ENCODE peak calls at places on chromosome 17, in ten cellular contexts. S, K, G, B, T, Q, N, F, X and D are unnamed samples.

GRCh38 chr17:77832180-77832560 is 126.3 kb upstream of the TNRC6C start:
- DNase-seq in N (no peak), T (no peak), S (no peak), Q (no peak), K (no peak), X (no peak), B (no peak), G (no peak), F (no peak), D (no peak)

GRCh38 chr17:80790021-80790765 is 201.4 kb upstream of the CHMP6 start:
- DNase-seq in T (no peak), Q (no peak), S (no peak), G (no peak), K (no peak), F (peak), B (no peak), N (no peak), X (peak), D (peak)

GRCh38 chr17:6543079-6544010 is 13.0 kb downstream of the PITPNM3 start:
- DNase-seq in T (peak), S (no peak), B (no peak), Q (no peak), G (no peak), K (no peak), N (no peak), F (no peak), X (no peak), D (no peak)

GRCh38 chr17:58402679-58403078 is 14.7 kb downstream of the RNF43 start:
- DNase-seq in F (no peak), T (no peak), N (no peak), G (no peak), Q (no peak), X (no peak), B (no peak), S (no peak), K (no peak), D (no peak)

GRCh38 chr17:17613708-17614114 is 22.2 kb upstream of the PEMT start:
- DNase-seq in S (peak), G (no peak), F (peak), X (peak), K (peak), B (no peak), T (no peak), N (peak), Q (peak), D (peak)

GRCh38 chr17:17842111-17842876 is 5.5 kb upstream of the SREBF1 start:
- DNase-seq in X (no peak), N (no peak), B (no peak), K (no peak), Q (no peak), S (no peak), T (no peak), F (no peak), G (no peak), D (no peak)

GRCh38 chr17:41984454-41984853 is 17.9 kb downstream of the CNP start:
- DNase-seq in B (peak), K (no peak), S (no peak), N (no peak), Q (no peak), G (no peak), T (no peak), X (no peak), F (no peak), D (no peak)

GRCh38 chr17:64240741-64241347 is 22.2 kb downstream of the TEX2 start:
- DNase-seq in S (no peak), G (peak), X (peak), F (no peak), B (no peak), T (no peak), K (no peak), Q (no peak), N (no peak), D (no peak)

GRCh38 chr17:78634154-78634553 is 57.0 kb upstream of the DNAH17 start:
- DNase-seq in T (no peak), X (no peak), G (no peak), K (no peak), B (no peak), Q (no peak), N (no peak), F (no peak), S (no peak), D (no peak)

GRCh38 chr17:40311575-40311974 is 2.6 kb downstream of the RARA start:
- DNase-seq in G (peak), N (no peak), F (no peak), Q (no peak), B (peak), T (peak), X (peak), K (no peak), S (no peak), D (no peak)

GRCh38 chr17:81512984-81513668 is 527 bp upstream of the ACTG1 start:
- DNase-seq in F (peak), T (peak), Q (no peak), K (peak), G (peak), N (peak), S (peak), B (no peak), X (peak), D (peak)

GRCh38 chr17:59892251-59892848 is 393 bp downstream of the TUBD1 start:
- DNase-seq in T (peak), K (peak), N (no peak), F (no peak), G (no peak), X (no peak), S (peak), B (no peak), Q (no peak), D (no peak)

GRCh38 chr17:46772013-46772878 is 46.2 kb downstream of the WNT3 start:
- DNase-seq in T (peak), F (no peak), K (peak), S (peak), X (peak), B (no peak), Q (no peak), G (peak), N (no peak), D (no peak)

GRCh38 chr17:15945493-15946209 is 721 bp downstream of the ADORA2B start:
- DNase-seq in B (peak), G (peak), Q (no peak), K (no peak), T (peak), N (no peak), F (no peak), S (no peak), X (peak), D (no peak)

GRCh38 chr17:59761385-59762021 is 54.0 kb downstream of the VMP1 start:
- DNase-seq in K (no peak), Q (no peak), B (no peak), G (no peak), X (no peak), S (peak), T (no peak), N (no peak), F (no peak), D (no peak)

GRCh38 chr17:57989011-57989345 is 924 bp upstream of the VEZF1 start:
- DNase-seq in T (peak), K (peak), N (no peak), B (no peak), G (no peak), S (peak), X (peak), Q (no peak), F (no peak), D (no peak)

GRCh38 chr17:39665642-39666221 is 583 bp downstream of the TCAP start:
- DNase-seq in T (no peak), N (no peak), B (no peak), G (peak), F (no peak), X (no peak), Q (no peak), K (no peak), S (peak), D (peak)

GRCh38 chr17:44916781-44917241 is 1.5 kb upstream of the GFAP start:
- DNase-seq in N (no peak), X (peak), T (no peak), B (peak), Q (no peak), G (peak), F (no peak), K (no peak), S (no peak), D (no peak)

GRCh38 chr17:77570565-77570898 is 388.0 kb upstream of the TNRC6C start:
- DNase-seq in K (no peak), T (no peak), Q (no peak), X (no peak), S (no peak), B (no peak), G (no peak), N (no peak), F (no peak), D (no peak)

GRCh38 chr17:18235743-18236256 is 10.4 kb downstream of the LLGL1 start:
- DNase-seq in K (no peak), Q (no peak), T (no peak), X (peak), F (no peak), G (no peak), N (no peak), B (no peak), S (no peak), D (no peak)

GRCh38 chr17:81399481-81400153 is 4.4 kb downstream of the BAHCC1 start:
- DNase-seq in Q (no peak), T (no peak), F (no peak), X (peak), S (peak), K (no peak), N (no peak), B (no peak), G (no peak), D (peak)

GRCh38 chr17:80725532-80725931 is 180.9 kb downstream of the RPTOR start:
- DNase-seq in B (no peak), N (no peak), K (no peak), F (no peak), X (peak), S (no peak), Q (no peak), T (no peak), G (no peak), D (no peak)

GRCh38 chr17:82898976-82899514 is 59.2 kb upstream of the ZNF750 start:
- DNase-seq in S (no peak), G (no peak), Q (no peak), F (no peak), X (no peak), K (no peak), N (no peak), T (no peak), B (no peak), D (no peak)

GRCh38 chr17:51948128-51948527 is 210.4 kb downstream of the CA10 start:
- DNase-seq in K (no peak), T (peak), N (no peak), B (no peak), F (no peak), Q (no peak), S (no peak), X (no peak), G (no peak), D (no peak)

GRCh38 chr17:17151962-17152361 is 54.2 kb downstream of the PLD6 start:
- DNase-seq in T (peak), S (peak), F (no peak), B (peak), G (peak), K (no peak), X (peak), N (no peak), Q (no peak), D (no peak)

GRCh38 chr17:9105068-9105868 is 84.0 kb downstream of the NTN1 start:
- DNase-seq in G (no peak), N (no peak), S (no peak), X (no peak), B (no peak), K (no peak), T (no peak), F (no peak), Q (no peak), D (no peak)

GRCh38 chr17:5825717-5826330 is 241.5 kb upstream of the NLRP1 start:
- DNase-seq in G (no peak), N (no peak), B (no peak), Q (no peak), F (no peak), T (no peak), K (no peak), S (no peak), X (peak), D (no peak)

GRCh38 chr17:53150101-53150698 is 672.5 kb upstream of the KIF2B start:
- DNase-seq in S (peak), K (no peak), T (no peak), B (no peak), Q (peak), N (no peak), F (no peak), G (no peak), X (peak), D (no peak)

GRCh38 chr17:77882481-77883212 is 75.9 kb upstream of the TNRC6C start:
- DNase-seq in K (no peak), Q (no peak), X (no peak), S (peak), T (peak), F (peak), G (peak), N (no peak), B (no peak), D (peak)

GRCh38 chr17:41177727-41178271 is at the start of gene KRTAP4-2:
- DNase-seq in S (no peak), G (no peak), N (no peak), Q (no peak), X (no peak), F (no peak), K (no peak), T (no peak), B (no peak), D (no peak)